ENCODE peak calls at places on chromosome 19, in nine cellular contexts. D is globus pallidus; X is progenitor cell of endocrine pancreas; C is AG10803; Y is Caki2; E is AG09319; P is HuH-7.5; A is stimulated activated CD8-positive, alpha-beta memory T cell treated with anti-CD3 and anti-CD28 coated beads, Interleukin-12 subunit alpha, Interleukin-12 subunit beta, amount 100 ng/mL, for 4 hours; H is NCI-H1694 treated with DMSO at 0.1 percent for 48 hours. L is an unnamed sample.

GRCh38 chr19:23779645-23780044 is 21.0 kb upstream of the ZNF681 start:
- DNase-seq in D (no peak), X (no peak), C (no peak), Y (no peak), E (no peak), P (no peak), A (no peak), H (no peak), L (no peak)

GRCh38 chr19:17404015-17404414 is 1.4 kb downstream of the BST2 start:
- DNase-seq in D (no peak), X (no peak), C (no peak), Y (no peak), E (no peak), P (no peak), A (no peak), H (no peak), L (peak)

GRCh38 chr19:53894736-53895135 is 12.7 kb downstream of the PRKCG start:
- DNase-seq in D (no peak), X (no peak), C (no peak), Y (no peak), E (no peak), P (no peak), A (no peak), H (no peak), L (no peak)

GRCh38 chr19:39307233-39307821 is 11.1 kb downstream of the IFNL1 start:
- DNase-seq in D (no peak), X (peak), C (no peak), Y (no peak), E (no peak), P (peak), A (no peak), H (no peak), L (no peak)

GRCh38 chr19:1171755-1172352 is 2.2 kb downstream of the SBNO2 start:
- DNase-seq in D (no peak), X (no peak), C (no peak), Y (peak), E (no peak), P (no peak), A (no peak), H (no peak), L (no peak)

GRCh38 chr19:55385236-55385748 is 440 bp upstream of the RPL28 start:
- DNase-seq in D (peak), X (peak), C (peak), Y (peak), E (peak), P (peak), A (peak), H (peak), L (peak)

GRCh38 chr19:48393559-48394330 is at the start of gene GRIN2D:
- DNase-seq in D (no peak), X (no peak), C (peak), Y (no peak), E (no peak), P (peak), A (no peak), H (peak), L (peak)

GRCh38 chr19:51501594-51502263 is at the start of gene SIGLEC12:
- DNase-seq in D (peak), X (no peak), C (no peak), Y (no peak), E (no peak), P (no peak), A (no peak), H (no peak), L (peak)

GRCh38 chr19:3518669-3519068 is 12.6 kb downstream of the FZR1 start:
- DNase-seq in D (no peak), X (no peak), C (no peak), Y (no peak), E (no peak), P (no peak), A (no peak), H (no peak), L (no peak)

GRCh38 chr19:7595466-7596133 is at the start of gene CAMSAP3:
- DNase-seq in D (no peak), X (peak), C (peak), Y (peak), E (peak), P (peak), A (peak), H (peak), L (no peak)

GRCh38 chr19:40147338-40147692 is 43.9 kb upstream of the MAP3K10 start:
- DNase-seq in D (no peak), X (no peak), C (no peak), Y (no peak), E (no peak), P (no peak), A (no peak), H (no peak), L (no peak)

GRCh38 chr19:10505583-10506229 is 2.5 kb upstream of the KEAP1 start:
- DNase-seq in D (no peak), X (peak), C (peak), Y (no peak), E (no peak), P (peak), A (peak), H (peak), L (peak)

GRCh38 chr19:2226840-2227360 is 9.2 kb downstream of the PLEKHJ1 start:
- DNase-seq in D (no peak), X (no peak), C (no peak), Y (no peak), E (no peak), P (no peak), A (no peak), H (no peak), L (peak)

GRCh38 chr19:42594617-42595489 is at the start of gene CEACAM8:
- DNase-seq in D (no peak), X (no peak), C (no peak), Y (no peak), E (no peak), P (no peak), A (no peak), H (no peak), L (no peak)

GRCh38 chr19:50607874-50608785 is 31.6 kb downstream of the SYT3 start:
- DNase-seq in D (peak), X (peak), C (peak), Y (no peak), E (peak), P (no peak), A (peak), H (peak), L (peak)

GRCh38 chr19:44740351-44740824 is 8.1 kb upstream of the BCL3 start:
- DNase-seq in D (no peak), X (no peak), C (no peak), Y (peak), E (no peak), P (no peak), A (no peak), H (no peak), L (peak)

GRCh38 chr19:5964816-5965565 is 12.9 kb downstream of the RANBP3 start:
- DNase-seq in D (no peak), X (no peak), C (no peak), Y (no peak), E (no peak), P (no peak), A (no peak), H (no peak), L (no peak)

GRCh38 chr19:14890616-14891379 is 4.9 kb upstream of the OR7A17 start:
- DNase-seq in D (peak), X (no peak), C (no peak), Y (no peak), E (no peak), P (no peak), A (no peak), H (no peak), L (no peak)

GRCh38 chr19:6381030-6381750 is 5.5 kb upstream of the PSPN start:
- DNase-seq in D (no peak), X (no peak), C (no peak), Y (no peak), E (no peak), P (no peak), A (no peak), H (no peak), L (no peak)

GRCh38 chr19:50030937-50031336 is 5.1 kb downstream of the ZNF473 start:
- DNase-seq in D (no peak), X (no peak), C (no peak), Y (no peak), E (no peak), P (no peak), A (no peak), H (no peak), L (no peak)

GRCh38 chr19:35560271-35560670 is 3.2 kb downstream of the ATP4A start:
- DNase-seq in D (no peak), X (no peak), C (no peak), Y (no peak), E (no peak), P (no peak), A (no peak), H (no peak), L (no peak)

GRCh38 chr19:51259348-51260245 is 8.7 kb downstream of the SIGLECL1 start:
- DNase-seq in D (peak), X (no peak), C (peak), Y (peak), E (no peak), P (peak), A (no peak), H (no peak), L (peak)

GRCh38 chr19:39506598-39506943 is 7.8 kb downstream of the DLL3 start:
- DNase-seq in D (no peak), X (no peak), C (no peak), Y (no peak), E (no peak), P (no peak), A (no peak), H (no peak), L (no peak)

GRCh38 chr19:2076481-2077082 is 19.5 kb downstream of the MOB3A start:
- DNase-seq in D (no peak), X (no peak), C (no peak), Y (no peak), E (no peak), P (no peak), A (no peak), H (no peak), L (no peak)

GRCh38 chr19:34141036-34141435 is 31.3 kb upstream of the LSM14A start:
- DNase-seq in D (no peak), X (no peak), C (no peak), Y (no peak), E (no peak), P (no peak), A (no peak), H (no peak), L (no peak)

GRCh38 chr19:1672038-1672768 is 19.8 kb upstream of the TCF3 start:
- DNase-seq in D (no peak), X (no peak), C (peak), Y (peak), E (no peak), P (peak), A (peak), H (no peak), L (peak)

GRCh38 chr19:13718733-13719132 is 45.6 kb upstream of the MRI1 start:
- DNase-seq in D (peak), X (no peak), C (peak), Y (peak), E (peak), P (no peak), A (no peak), H (peak), L (peak)

GRCh38 chr19:10963865-10964264 is 3.0 kb downstream of the SMARCA4 start:
- DNase-seq in D (no peak), X (no peak), C (no peak), Y (no peak), E (no peak), P (no peak), A (no peak), H (no peak), L (no peak)

GRCh38 chr19:43380771-43381386 is 27.4 kb downstream of the CD177 start:
- DNase-seq in D (no peak), X (no peak), C (no peak), Y (no peak), E (no peak), P (no peak), A (no peak), H (no peak), L (no peak)

GRCh38 chr19:46404884-46405658 is 8.3 kb downstream of the CCDC8 start:
- DNase-seq in D (no peak), X (no peak), C (no peak), Y (peak), E (no peak), P (peak), A (no peak), H (no peak), L (peak)

GRCh38 chr19:4089400-4089908 is 22.8 kb upstream of the ZBTB7A start:
- DNase-seq in D (no peak), X (no peak), C (no peak), Y (no peak), E (no peak), P (no peak), A (peak), H (no peak), L (peak)

GRCh38 chr19:56477429-56478338 is 539 bp upstream of the ZNF667 start:
- DNase-seq in D (peak), X (no peak), C (peak), Y (no peak), E (peak), P (peak), A (peak), H (no peak), L (no peak)

GRCh38 chr19:16200038-16200775 is 2.5 kb downstream of the AP1M1 start:
- DNase-seq in D (no peak), X (no peak), C (peak), Y (no peak), E (no peak), P (peak), A (no peak), H (no peak), L (peak)

GRCh38 chr19:13343514-13343913 is 162.8 kb downstream of the CACNA1A start:
- DNase-seq in D (no peak), X (no peak), C (peak), Y (no peak), E (no peak), P (no peak), A (no peak), H (no peak), L (no peak)

GRCh38 chr19:53034948-53035675 is 9.4 kb upstream of the ERVV-2 start:
- DNase-seq in D (no peak), X (no peak), C (no peak), Y (peak), E (no peak), P (no peak), A (no peak), H (no peak), L (no peak)

GRCh38 chr19:44019498-44019897 is 5.7 kb upstream of the ZNF222 start:
- DNase-seq in D (no peak), X (no peak), C (no peak), Y (no peak), E (no peak), P (no peak), A (no peak), H (no peak), L (no peak)

GRCh38 chr19:10604460-10604980 is 17.4 kb upstream of the AP1M2 start:
- DNase-seq in D (no peak), X (no peak), C (no peak), Y (no peak), E (no peak), P (no peak), A (peak), H (no peak), L (peak)

L was measured in NB4.